ENCODE peak calls at places on chromosomes 4 and X, in five cellular contexts. S is GM03348; L is activated CD8-positive, alpha-beta memory T cell treated with anti-CD3 and anti-CD28 coated beads, Interleukin-2, amount 50 U/mL, for 4 hours; Z is effector CD4-positive, alpha-beta T cell; P is heart right ventricle. I is an unnamed sample.

GRCh38 chrX:79601336-79602131 is 234.4 kb upstream of the ITM2A start:
- DNase-seq in L (no peak), Z (no peak), P (no peak), S (no peak), I (no peak)

GRCh38 chr4:158529505-158529904 is 7.8 kb downstream of the RXFP1 start:
- DNase-seq in P (no peak), L (no peak), Z (no peak), S (no peak), I (no peak)

GRCh38 chr4:56657818-56658217 is 23.3 kb downstream of the HOPX start:
- DNase-seq in Z (no peak), P (no peak), S (no peak), L (no peak), I (no peak)

GRCh38 chrX:103517246-103517645 is 2.0 kb downstream of the RAB40A start:
- DNase-seq in S (no peak), L (no peak), P (no peak), Z (no peak), I (no peak)

GRCh38 chr4:161629694-161630441 is 533.9 kb downstream of the FSTL5 start:
- DNase-seq in S (no peak), Z (no peak), P (no peak), L (no peak), I (no peak)

GRCh38 chrX:130539721-130540321 is 138.0 kb downstream of the RBMX2 start:
- DNase-seq in S (peak; percentile 49), Z (no peak), P (peak; percentile 23), L (no peak), I (peak; percentile 51)

GRCh38 chr4:185088899-185089298 is 54.2 kb upstream of the SLC25A4 start:
- DNase-seq in P (no peak), L (no peak), S (no peak), Z (no peak), I (no peak)

GRCh38 chrX:12007881-12008280 is 130.4 kb upstream of the FRMPD4 start:
- DNase-seq in S (peak; percentile 51), L (no peak), P (no peak), Z (no peak), I (peak; percentile 78)

GRCh38 chr4:123114084-123114914 is 191.9 kb upstream of the NUDT6 start:
- DNase-seq in L (no peak), S (no peak), Z (no peak), P (no peak), I (no peak)

GRCh38 chr4:123350191-123350544 is 46.4 kb upstream of the SPRY1 start:
- DNase-seq in S (no peak), Z (no peak), P (no peak), L (no peak), I (no peak)

GRCh38 chrX:40146471-40147398 is 49.0 kb upstream of the BCOR start:
- DNase-seq in Z (no peak), L (peak; percentile 30), P (peak; percentile 22), S (peak; percentile 54), I (no peak)

GRCh38 chr4:25875281-25875745 is 12.5 kb upstream of the SEL1L3 start:
- DNase-seq in P (no peak), Z (no peak), S (no peak), L (no peak), I (no peak)

GRCh38 chr4:77022581-77023133 is 53.1 kb downstream of the CCNI start:
- DNase-seq in Z (no peak), S (peak; percentile 68), P (no peak), L (no peak), I (peak; percentile 93)

GRCh38 chrX:113741744-113742143 is 842.1 kb upstream of the HTR2C start:
- DNase-seq in S (peak; percentile 38), L (no peak), P (no peak), Z (no peak), I (peak; percentile 48)

GRCh38 chrX:27680726-27681125 is 90.6 kb downstream of the DCAF8L2 start:
- DNase-seq in L (no peak), P (no peak), S (no peak), Z (no peak), I (no peak)

GRCh38 chr4:67714248-67714583 is 13.3 kb upstream of the UBA6 start:
- DNase-seq in Z (no peak), L (no peak), S (no peak), P (no peak), I (no peak)

GRCh38 chrX:44011505-44011904 is 38.3 kb upstream of the NDP start:
- DNase-seq in Z (no peak), L (no peak), P (no peak), S (no peak), I (no peak)

GRCh38 chrX:10045327-10046000 is 78.3 kb downstream of the CLDN34 start:
- DNase-seq in S (peak; percentile 26), Z (no peak), P (peak; percentile 45), L (no peak), I (no peak)

GRCh38 chr4:113300384-113301011 is 251.0 kb downstream of the ANK2 start:
- DNase-seq in Z (no peak), S (peak; percentile 51), L (no peak), P (no peak), I (peak; percentile 83)

I was measured in AG10803.